ENCODE peak calls at places on chromosomes 6 and 20, in four cellular contexts. N is sigmoid colon, S is transverse colon, D is A549. A is an unnamed sample.

GRCh38 chr6:10322991-10323390 is 91.9 kb downstream of the TFAP2A start:
- DNase-seq in N (no peak), S (no peak), D (no peak), A (no peak)

GRCh38 chr6:14401181-14401745 is 283.7 kb downstream of the CD83 start:
- DNase-seq in S (no peak), D (no peak), N (no peak), A (no peak)

GRCh38 chr6:70221025-70221714 is 81.7 kb downstream of the COL9A1 start:
- DNase-seq in S (no peak), D (peak), N (no peak), A (no peak)

GRCh38 chr6:135228486-135228885 is 47.4 kb downstream of the MYB start:
- DNase-seq in D (no peak), S (no peak), N (no peak), A (no peak)

GRCh38 chr20:32354592-32355416 is 3.3 kb upstream of the ASXL1 start:
- DNase-seq in D (peak), N (no peak), S (no peak), A (no peak)

GRCh38 chr6:52663120-52663934 is 7.6 kb upstream of the TMEM14A start:
- DNase-seq in D (peak), S (peak), N (peak), A (no peak)

GRCh38 chr20:17835240-17835940 is 133.2 kb downstream of the SNX5 start:
- DNase-seq in S (peak), N (peak), D (peak), A (peak)

GRCh38 chr6:149488815-149489214 is 4.0 kb upstream of the ZC3H12D start:
- DNase-seq in S (no peak), N (no peak), D (no peak), A (no peak)

GRCh38 chr6:136959471-136959891 is 37.4 kb downstream of the SLC35D3 start:
- DNase-seq in D (no peak), N (no peak), S (peak), A (no peak)

GRCh38 chr6:47454713-47455396 is 22.7 kb upstream of the CD2AP start:
- DNase-seq in D (no peak), N (no peak), S (no peak), A (no peak)

GRCh38 chr6:133748628-133749027 is 140.3 kb upstream of the TCF21 start:
- DNase-seq in D (no peak), S (no peak), N (no peak), A (no peak)

GRCh38 chr20:62860391-62860923 is 1.2 kb downstream of the TCFL5 start:
- DNase-seq in S (no peak), D (no peak), N (no peak), A (no peak)

GRCh38 chr20:43681468-43681942 is 14.6 kb downstream of the MYBL2 start:
- DNase-seq in N (no peak), D (no peak), S (peak), A (no peak)

GRCh38 chr6:136113736-136114173 is 136.4 kb downstream of the MTFR2 start:
- DNase-seq in S (peak), D (peak), N (peak), A (peak)

GRCh38 chr6:138278326-138278725 is 60.0 kb upstream of the PBOV1 start:
- DNase-seq in S (no peak), D (peak), N (no peak), A (no peak)

GRCh38 chr6:75568100-75568499 is 33.6 kb upstream of the SENP6 start:
- DNase-seq in D (no peak), S (no peak), N (no peak), A (no peak)

GRCh38 chr6:75566137-75566767 is 35.4 kb upstream of the SENP6 start:
- DNase-seq in D (no peak), N (no peak), S (no peak), A (no peak)

GRCh38 chr6:75557068-75557467 is 44.6 kb upstream of the SENP6 start:
- DNase-seq in S (no peak), N (no peak), D (no peak), A (no peak)

GRCh38 chr6:75568965-75569364 is 32.7 kb upstream of the SENP6 start:
- DNase-seq in S (no peak), N (no peak), D (no peak), A (no peak)

DNA sequence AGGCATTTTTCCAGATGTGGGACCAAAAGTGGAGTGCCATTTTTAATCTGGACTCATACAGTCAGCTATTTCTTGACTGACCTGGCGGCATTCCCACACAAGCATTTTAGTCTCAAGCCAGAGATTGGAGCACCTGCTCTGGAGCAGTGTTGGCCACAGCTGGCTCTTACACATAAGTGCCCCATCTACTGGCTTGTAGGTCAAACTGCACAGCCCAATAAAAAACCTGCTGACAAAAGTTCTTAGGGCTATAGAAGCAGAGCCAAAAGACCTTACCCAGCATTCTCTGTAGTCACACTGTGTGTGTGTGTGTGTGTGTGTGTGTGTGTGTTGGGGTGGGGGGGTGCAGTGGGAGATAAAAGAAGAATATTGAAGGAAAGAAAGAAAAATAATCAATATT is 38.6 kb upstream of the SENP6 start:
- DNase-seq in N (no peak), D (peak), S (no peak), A (no peak)
- TF ChIP-seq CTCF in N (no peak), D (no peak), S (peak), A (no peak)

GRCh38 chr6:31702819-31703716 is at the start of gene ABHD16A:
- DNase-seq in S (peak), D (peak), N (peak), A (peak)
- TF ChIP-seq EP300 in S (no peak), D (no peak), N (no peak), A (no peak)

GRCh38 chr6:22878706-22879105 is 309.3 kb downstream of the HDGFL1 start:
- DNase-seq in N (no peak), S (no peak), D (no peak), A (no peak)
- H3K27ac ChIP-seq in N (no peak), S (no peak), D (peak), A (no peak)

GRCh38 chr20:8020314-8021079 is 936 bp upstream of the TMX4 start:
- DNase-seq in N (no peak), D (no peak), S (no peak), A (no peak)

GRCh38 chr20:8021541-8022269 is 2.1 kb upstream of the TMX4 start:
- DNase-seq in N (no peak), D (no peak), S (no peak), A (no peak)

GRCh38 chr20:8019998-8020247 is 362 bp upstream of the TMX4 start:
- DNase-seq in D (no peak), N (no peak), S (no peak), A (no peak)

GRCh38 chr20:8019178-8019997 is at the start of gene TMX4:
- DNase-seq in S (peak), N (peak), D (peak), A (peak)

GRCh38 chr20:8018928-8019177 is 708 bp downstream of the TMX4 start:
- DNase-seq in D (no peak), N (no peak), S (no peak), A (no peak)
- TF ChIP-seq CTCF in D (no peak), N (peak), S (no peak), A (no peak)

DNA sequence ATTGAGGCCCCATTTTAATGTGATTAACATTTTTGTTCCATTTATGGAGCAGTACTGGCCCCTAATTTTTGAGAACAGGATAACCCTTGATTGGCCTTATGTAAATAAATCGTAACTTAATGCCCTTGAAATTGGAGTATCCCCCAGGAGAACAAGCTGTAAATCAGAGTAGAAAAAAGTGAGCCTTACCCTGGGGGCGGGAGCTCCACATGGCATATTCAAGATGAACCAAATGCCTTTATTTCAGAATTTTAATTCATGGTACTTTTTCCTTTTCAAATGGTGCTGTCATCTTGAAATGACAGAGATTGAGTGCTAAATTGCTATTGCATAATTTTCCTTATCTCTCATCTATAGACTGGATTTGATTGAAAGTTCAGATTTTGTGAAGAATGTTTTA is 809.5 kb upstream of the FLRT3 start:
- DNase-seq in N (no peak), D (no peak), S (no peak), A (no peak)
- TF ChIP-seq EP300 in N (no peak), D (no peak), S (no peak), A (no peak)

DNA sequence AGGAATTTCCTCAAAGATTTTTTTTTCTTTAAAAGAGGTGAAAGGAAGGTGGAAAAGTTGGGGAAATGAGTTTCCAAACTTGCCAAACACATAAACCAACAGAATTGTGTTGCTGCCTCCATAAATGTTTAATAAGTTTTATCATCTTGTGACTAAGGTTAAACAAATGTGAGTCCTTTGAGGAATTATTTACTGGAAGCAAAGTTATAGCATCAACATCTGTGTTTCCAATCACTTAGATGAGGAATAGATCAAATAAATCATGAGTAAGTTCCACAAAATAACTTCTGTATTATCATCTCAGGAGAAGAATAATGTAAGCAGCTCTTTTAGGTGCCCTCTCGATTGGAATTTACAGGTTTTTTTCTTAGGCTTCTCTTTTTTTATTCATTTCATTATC is 20.5 kb downstream of the TSHZ2 start:
- DNase-seq in S (no peak), N (no peak), D (no peak), A (no peak)
- H3K27ac ChIP-seq in S (no peak), N (peak), D (no peak), A (peak)

GRCh38 chr20:38141889-38142494 is 23.1 kb downstream of the TGM2 start:
- DNase-seq in D (no peak), S (no peak), N (no peak), A (no peak)
- TF ChIP-seq CTCF in D (no peak), S (no peak), N (no peak), A (no peak)